ENCODE peak calls at places on chromosomes 16 and 17, in nine cellular contexts. P, I, U, F, C, W, E, J and N are unnamed samples.

GRCh38 chr16:72126429-72126765 is 32.8 kb downstream of the DHX38 start:
- DNase-seq in P (no peak), I (no peak), U (no peak), F (no peak), C (peak; percentile 8), W (no peak), E (no peak), J (no peak), N (no peak)

GRCh38 chr17:60398227-60398959 is 6.5 kb upstream of the USP32 start:
- DNase-seq in P (no peak), I (no peak), U (no peak), F (peak; percentile 67), C (peak; percentile 93), W (no peak), E (no peak), J (no peak), N (no peak)

GRCh38 chr17:83186226-83186625 is 106.8 kb downstream of the METRNL start:
- DNase-seq in P (no peak), I (no peak), U (no peak), F (no peak), C (peak; percentile 14), W (no peak), E (peak; percentile 83), J (no peak), N (peak; percentile 12)

GRCh38 chr16:50683689-50684374 is 2.7 kb upstream of the SNX20 start:
- DNase-seq in P (no peak), I (no peak), U (no peak), F (peak; percentile 68), C (peak; percentile 76), W (no peak), E (no peak), J (no peak), N (no peak)

GRCh38 chr16:67951485-67951884 is 7.6 kb upstream of the LCAT start:
- DNase-seq in P (no peak), I (no peak), U (no peak), F (no peak), C (no peak), W (no peak), E (no peak), J (no peak), N (no peak)

GRCh38 chr16:89922477-89922883 is 662 bp upstream of the TUBB3 start:
- DNase-seq in P (peak; percentile 95), I (peak; percentile 61), U (peak; percentile 95), F (no peak), C (peak; percentile 92), W (peak; percentile 98), E (peak; percentile 33), J (peak; percentile 78), N (peak; percentile 90)

GRCh38 chr16:84462296-84463210 is 41.9 kb downstream of the MEAK7 start:
- DNase-seq in P (no peak), I (no peak), U (peak; percentile 11), F (no peak), C (no peak), W (peak; percentile 64), E (no peak), J (no peak), N (no peak)

GRCh38 chr17:82449883-82450356 is 632 bp downstream of the CYBC1 start:
- DNase-seq in P (no peak), I (no peak), U (no peak), F (no peak), C (peak; percentile 47), W (no peak), E (no peak), J (no peak), N (no peak)

GRCh38 chr16:3456374-3456773 is 12.9 kb downstream of the NAA60 start:
- DNase-seq in P (peak; percentile 38), I (no peak), U (no peak), F (no peak), C (no peak), W (no peak), E (no peak), J (no peak), N (no peak)

GRCh38 chr17:31469959-31470358 is 78.5 kb downstream of the RAB11FIP4 start:
- DNase-seq in P (no peak), I (no peak), U (no peak), F (no peak), C (no peak), W (no peak), E (no peak), J (no peak), N (no peak)

GRCh38 chr17:17073006-17073626 is 30.9 kb downstream of the MPRIP start:
- DNase-seq in P (no peak), I (no peak), U (no peak), F (no peak), C (no peak), W (peak; percentile 66), E (no peak), J (no peak), N (no peak)

GRCh38 chr16:48831081-48831722 is 221.2 kb upstream of the N4BP1 start:
- DNase-seq in P (no peak), I (no peak), U (no peak), F (no peak), C (peak; percentile 2), W (no peak), E (peak; percentile 47), J (no peak), N (no peak)

GRCh38 chr16:75952124-75952523 is 225.8 kb upstream of the CPHXL start:
- DNase-seq in P (no peak), I (no peak), U (no peak), F (no peak), C (no peak), W (no peak), E (no peak), J (no peak), N (no peak)

GRCh38 chr16:84467256-84467655 is 37.2 kb downstream of the MEAK7 start:
- DNase-seq in P (no peak), I (no peak), U (peak; percentile 71), F (no peak), C (no peak), W (no peak), E (no peak), J (no peak), N (no peak)